ENCODE peak calls at places on chromosomes 4 and X, in seven cellular contexts. One of them, this sample, is unnamed.

GRCh38 chr4:34176609-34177008 is 2067.7 kb downstream of the ARAP2 start:
- DNase-seq in ACHN: no peak
- DNase-seq in Right ventricle myocardium inferior: no peak
- DNase-seq in IMR-90: no peak
- DNase-seq in SK-N-SH: no peak
- DNase-seq in ovary: no peak
- DNase-seq in nucleus accumbens: no peak
- DNase-seq in this sample: no peak

GRCh38 chr4:122674371-122674770 is 53.5 kb upstream of the IL21 start:
- DNase-seq in Right ventricle myocardium inferior: no peak
- DNase-seq in SK-N-SH: no peak
- DNase-seq in ovary: no peak
- DNase-seq in ACHN: no peak
- DNase-seq in nucleus accumbens: no peak
- DNase-seq in IMR-90: no peak
- DNase-seq in this sample: no peak

GRCh38 chr4:34939073-34939472 is 1305.2 kb downstream of the ARAP2 start:
- DNase-seq in IMR-90: no peak
- DNase-seq in ACHN: no peak
- DNase-seq in Right ventricle myocardium inferior: peak; percentile 67
- DNase-seq in nucleus accumbens: no peak
- DNase-seq in SK-N-SH: no peak
- DNase-seq in ovary: no peak
- DNase-seq in this sample: no peak

GRCh38 chr4:68906238-68907137 is 45.1 kb downstream of the UGT2A3 start:
- DNase-seq in nucleus accumbens: no peak
- DNase-seq in Right ventricle myocardium inferior: no peak
- DNase-seq in IMR-90: no peak
- DNase-seq in ACHN: peak; percentile 64
- DNase-seq in SK-N-SH: no peak
- DNase-seq in ovary: no peak
- DNase-seq in this sample: no peak

GRCh38 chrX:52346462-52347165 is 22.2 kb upstream of the XAGE2 start:
- DNase-seq in SK-N-SH: no peak
- DNase-seq in Right ventricle myocardium inferior: no peak
- DNase-seq in nucleus accumbens: no peak
- DNase-seq in ACHN: no peak
- DNase-seq in ovary: no peak
- DNase-seq in IMR-90: peak; percentile 4
- DNase-seq in this sample: peak; percentile 23

GRCh38 chr4:106766519-106766918 is 269.6 kb downstream of the DKK2 start:
- DNase-seq in nucleus accumbens: no peak
- DNase-seq in ovary: no peak
- DNase-seq in SK-N-SH: no peak
- DNase-seq in Right ventricle myocardium inferior: no peak
- DNase-seq in IMR-90: no peak
- DNase-seq in ACHN: no peak
- DNase-seq in this sample: no peak

GRCh38 chr4:131566026-131566425 is 1583.1 kb upstream of the PCDH10 start:
- DNase-seq in Right ventricle myocardium inferior: no peak
- DNase-seq in nucleus accumbens: no peak
- DNase-seq in ACHN: no peak
- DNase-seq in SK-N-SH: no peak
- DNase-seq in IMR-90: no peak
- DNase-seq in ovary: no peak
- DNase-seq in this sample: no peak

GRCh38 chr4:84470204-84470785 is 28.8 kb downstream of the NKX6-1 start:
- DNase-seq in Right ventricle myocardium inferior: no peak
- DNase-seq in ACHN: peak; percentile 2
- DNase-seq in SK-N-SH: no peak
- DNase-seq in nucleus accumbens: no peak
- DNase-seq in ovary: no peak
- DNase-seq in IMR-90: no peak
- DNase-seq in this sample: no peak

GRCh38 chrX:20271730-20272129 is 5.0 kb upstream of the RPS6KA3 start:
- DNase-seq in nucleus accumbens: no peak
- DNase-seq in SK-N-SH: no peak
- DNase-seq in ovary: no peak
- DNase-seq in ACHN: no peak
- DNase-seq in IMR-90: peak; percentile 43
- DNase-seq in Right ventricle myocardium inferior: no peak
- DNase-seq in this sample: no peak

GRCh38 chr4:19961092-19961491 is 290.6 kb upstream of the SLIT2 start:
- DNase-seq in SK-N-SH: no peak
- DNase-seq in ACHN: peak; percentile 19
- DNase-seq in nucleus accumbens: no peak
- DNase-seq in IMR-90: peak; percentile 86
- DNase-seq in Right ventricle myocardium inferior: no peak
- DNase-seq in ovary: no peak
- DNase-seq in this sample: no peak

GRCh38 chr4:8688041-8688907 is 95.7 kb downstream of the CPZ start:
- DNase-seq in SK-N-SH: peak; percentile 86
- DNase-seq in nucleus accumbens: no peak
- DNase-seq in IMR-90: peak; percentile 2
- DNase-seq in Right ventricle myocardium inferior: peak; percentile 67
- DNase-seq in ACHN: no peak
- DNase-seq in ovary: no peak
- DNase-seq in this sample: no peak

GRCh38 chrX:1466232-1466661 is 13.5 kb upstream of the ASMTL start:
- DNase-seq in SK-N-SH: no peak
- DNase-seq in nucleus accumbens: no peak
- DNase-seq in IMR-90: no peak
- DNase-seq in Right ventricle myocardium inferior: no peak
- DNase-seq in ACHN: no peak
- DNase-seq in ovary: no peak
- DNase-seq in this sample: no peak

GRCh38 chrX:116462843-116463242 is at the start of gene CT83:
- DNase-seq in ACHN: no peak
- DNase-seq in ovary: no peak
- DNase-seq in IMR-90: no peak
- DNase-seq in nucleus accumbens: no peak
- DNase-seq in SK-N-SH: no peak
- DNase-seq in Right ventricle myocardium inferior: no peak
- DNase-seq in this sample: no peak

GRCh38 chr4:98577956-98578355 is 80.5 kb downstream of the TSPAN5 start:
- DNase-seq in SK-N-SH: no peak
- DNase-seq in ACHN: no peak
- DNase-seq in IMR-90: no peak
- DNase-seq in nucleus accumbens: no peak
- DNase-seq in Right ventricle myocardium inferior: no peak
- DNase-seq in ovary: no peak
- DNase-seq in this sample: no peak

GRCh38 chr4:176778063-176778462 is 14.7 kb downstream of the VEGFC start:
- DNase-seq in IMR-90: peak; percentile 79
- DNase-seq in ovary: no peak
- DNase-seq in ACHN: peak; percentile 63
- DNase-seq in nucleus accumbens: no peak
- DNase-seq in Right ventricle myocardium inferior: no peak
- DNase-seq in SK-N-SH: no peak
- DNase-seq in this sample: no peak

GRCh38 chr4:79325864-79326328 is at the start of gene NAA11:
- DNase-seq in ovary: no peak
- DNase-seq in Right ventricle myocardium inferior: no peak
- DNase-seq in SK-N-SH: no peak
- DNase-seq in nucleus accumbens: no peak
- DNase-seq in IMR-90: no peak
- DNase-seq in ACHN: no peak
- DNase-seq in this sample: no peak

GRCh38 chrX:153371256-153371655 is 29.9 kb downstream of the PNMA6E start:
- DNase-seq in Right ventricle myocardium inferior: no peak
- DNase-seq in ACHN: no peak
- DNase-seq in SK-N-SH: no peak
- DNase-seq in IMR-90: no peak
- DNase-seq in ovary: no peak
- DNase-seq in nucleus accumbens: no peak
- DNase-seq in this sample: no peak